ENCODE peak calls at places on chromosomes 4 and X, in ten cellular contexts. One of them, this sample, is unnamed.

GRCh38 chr4:122661176-122661575 is 40.3 kb upstream of the IL21 start:
- DNase-seq in endothelial cell of umbilical vein: no peak
- DNase-seq in vagina: no peak
- DNase-seq in SK-N-SH: no peak
- DNase-seq in H1: no peak
- DNase-seq in breast epithelium: no peak
- DNase-seq in prostate gland: no peak
- DNase-seq in GM23338: no peak
- DNase-seq in upper lobe of left lung: no peak
- DNase-seq in suprapubic skin: no peak
- DNase-seq in this sample: no peak

GRCh38 chr4:20761382-20761781 is 61.1 kb downstream of the PACRGL start:
- DNase-seq in H1: no peak
- DNase-seq in endothelial cell of umbilical vein: no peak
- DNase-seq in SK-N-SH: no peak
- DNase-seq in upper lobe of left lung: no peak
- DNase-seq in GM23338: peak; percentile 7
- DNase-seq in breast epithelium: no peak
- DNase-seq in suprapubic skin: no peak
- DNase-seq in prostate gland: peak; percentile 29
- DNase-seq in vagina: no peak
- DNase-seq in this sample: no peak

GRCh38 chr4:132218406-132218805 is 930.7 kb upstream of the PCDH10 start:
- DNase-seq in GM23338: no peak
- DNase-seq in H1: no peak
- DNase-seq in prostate gland: no peak
- DNase-seq in vagina: no peak
- DNase-seq in suprapubic skin: no peak
- DNase-seq in breast epithelium: no peak
- DNase-seq in SK-N-SH: no peak
- DNase-seq in upper lobe of left lung: no peak
- DNase-seq in endothelial cell of umbilical vein: no peak
- DNase-seq in this sample: no peak

GRCh38 chrX:77785400-77785745 is 643 bp downstream of the ATRX start:
- DNase-seq in GM23338: peak; percentile 35
- DNase-seq in SK-N-SH: peak; percentile 74
- DNase-seq in breast epithelium: no peak
- DNase-seq in endothelial cell of umbilical vein: no peak
- DNase-seq in suprapubic skin: no peak
- DNase-seq in upper lobe of left lung: no peak
- DNase-seq in H1: no peak
- DNase-seq in vagina: no peak
- DNase-seq in prostate gland: peak; percentile 4
- DNase-seq in this sample: no peak

GRCh38 chr4:3193531-3194203 is 55.3 kb upstream of the MSANTD1 start:
- DNase-seq in suprapubic skin: no peak
- DNase-seq in GM23338: no peak
- DNase-seq in prostate gland: no peak
- DNase-seq in breast epithelium: no peak
- DNase-seq in endothelial cell of umbilical vein: peak; percentile 44
- DNase-seq in SK-N-SH: peak; percentile 53
- DNase-seq in vagina: no peak
- DNase-seq in H1: no peak
- DNase-seq in upper lobe of left lung: no peak
- DNase-seq in this sample: no peak

GRCh38 chr4:187286536-187286935 is 562.9 kb upstream of the FAT1 start:
- DNase-seq in SK-N-SH: no peak
- DNase-seq in vagina: no peak
- DNase-seq in upper lobe of left lung: no peak
- DNase-seq in prostate gland: no peak
- DNase-seq in GM23338: no peak
- DNase-seq in endothelial cell of umbilical vein: no peak
- DNase-seq in breast epithelium: no peak
- DNase-seq in H1: no peak
- DNase-seq in suprapubic skin: no peak
- DNase-seq in this sample: no peak

GRCh38 chrX:96183843-96184242 is 500.8 kb upstream of the DIAPH2 start:
- DNase-seq in breast epithelium: no peak
- DNase-seq in GM23338: peak; percentile 16
- DNase-seq in prostate gland: no peak
- DNase-seq in H1: no peak
- DNase-seq in vagina: no peak
- DNase-seq in upper lobe of left lung: no peak
- DNase-seq in SK-N-SH: no peak
- DNase-seq in endothelial cell of umbilical vein: peak; percentile 6
- DNase-seq in suprapubic skin: no peak
- DNase-seq in this sample: no peak

GRCh38 chr4:145788765-145789164 is 108.8 kb downstream of the C4orf51 start:
- DNase-seq in endothelial cell of umbilical vein: no peak
- DNase-seq in breast epithelium: no peak
- DNase-seq in H1: no peak
- DNase-seq in prostate gland: no peak
- DNase-seq in upper lobe of left lung: no peak
- DNase-seq in GM23338: no peak
- DNase-seq in suprapubic skin: no peak
- DNase-seq in vagina: no peak
- DNase-seq in SK-N-SH: no peak
- DNase-seq in this sample: no peak

GRCh38 chr4:186669735-186670134 is 53.9 kb downstream of the FAT1 start:
- DNase-seq in vagina: no peak
- DNase-seq in endothelial cell of umbilical vein: no peak
- DNase-seq in SK-N-SH: no peak
- DNase-seq in breast epithelium: no peak
- DNase-seq in H1: no peak
- DNase-seq in suprapubic skin: no peak
- DNase-seq in GM23338: peak; percentile 30
- DNase-seq in prostate gland: no peak
- DNase-seq in upper lobe of left lung: no peak
- DNase-seq in this sample: no peak

GRCh38 chrX:8981742-8982141 is 52.2 kb downstream of the FAM9B start:
- DNase-seq in breast epithelium: no peak
- DNase-seq in endothelial cell of umbilical vein: no peak
- DNase-seq in prostate gland: no peak
- DNase-seq in H1: no peak
- DNase-seq in SK-N-SH: no peak
- DNase-seq in upper lobe of left lung: no peak
- DNase-seq in suprapubic skin: no peak
- DNase-seq in GM23338: no peak
- DNase-seq in vagina: no peak
- DNase-seq in this sample: no peak

GRCh38 chr4:85210353-85210752 is 243.9 kb upstream of the WDFY3 start:
- DNase-seq in suprapubic skin: no peak
- DNase-seq in prostate gland: no peak
- DNase-seq in endothelial cell of umbilical vein: no peak
- DNase-seq in SK-N-SH: no peak
- DNase-seq in H1: no peak
- DNase-seq in GM23338: no peak
- DNase-seq in upper lobe of left lung: no peak
- DNase-seq in vagina: no peak
- DNase-seq in breast epithelium: no peak
- DNase-seq in this sample: no peak

GRCh38 chr4:134691915-134692314 is 490.3 kb upstream of the PABPC4L start:
- DNase-seq in prostate gland: no peak
- DNase-seq in vagina: no peak
- DNase-seq in SK-N-SH: no peak
- DNase-seq in endothelial cell of umbilical vein: no peak
- DNase-seq in suprapubic skin: no peak
- DNase-seq in breast epithelium: no peak
- DNase-seq in GM23338: no peak
- DNase-seq in upper lobe of left lung: no peak
- DNase-seq in H1: no peak
- DNase-seq in this sample: no peak

GRCh38 chrX:42978655-42979379 is 200.9 kb upstream of the PPP1R2C start:
- DNase-seq in GM23338: peak; percentile 4
- DNase-seq in vagina: no peak
- DNase-seq in suprapubic skin: no peak
- DNase-seq in endothelial cell of umbilical vein: no peak
- DNase-seq in breast epithelium: no peak
- DNase-seq in H1: no peak
- DNase-seq in prostate gland: no peak
- DNase-seq in upper lobe of left lung: no peak
- DNase-seq in SK-N-SH: no peak
- DNase-seq in this sample: no peak

GRCh38 chr4:27791640-27792039 is 931.0 kb downstream of the STIM2 start:
- DNase-seq in H1: no peak
- DNase-seq in GM23338: no peak
- DNase-seq in suprapubic skin: no peak
- DNase-seq in upper lobe of left lung: no peak
- DNase-seq in endothelial cell of umbilical vein: no peak
- DNase-seq in breast epithelium: no peak
- DNase-seq in vagina: no peak
- DNase-seq in prostate gland: no peak
- DNase-seq in SK-N-SH: no peak
- DNase-seq in this sample: no peak

GRCh38 chrX:26470946-26471345 is 255.0 kb downstream of the MAGEB5 start:
- DNase-seq in SK-N-SH: no peak
- DNase-seq in GM23338: no peak
- DNase-seq in suprapubic skin: no peak
- DNase-seq in vagina: no peak
- DNase-seq in endothelial cell of umbilical vein: no peak
- DNase-seq in prostate gland: no peak
- DNase-seq in H1: no peak
- DNase-seq in breast epithelium: no peak
- DNase-seq in upper lobe of left lung: no peak
- DNase-seq in this sample: no peak

GRCh38 chr4:85861064-85861767 is 386.3 kb downstream of the ARHGAP24 start:
- DNase-seq in suprapubic skin: no peak
- DNase-seq in prostate gland: no peak
- DNase-seq in GM23338: no peak
- DNase-seq in H1: no peak
- DNase-seq in SK-N-SH: no peak
- DNase-seq in upper lobe of left lung: no peak
- DNase-seq in vagina: no peak
- DNase-seq in endothelial cell of umbilical vein: peak; percentile 83
- DNase-seq in breast epithelium: no peak
- DNase-seq in this sample: no peak

GRCh38 chrX:21781525-21781924 is 23.6 kb upstream of the SMPX start:
- DNase-seq in vagina: no peak
- DNase-seq in GM23338: no peak
- DNase-seq in endothelial cell of umbilical vein: no peak
- DNase-seq in suprapubic skin: no peak
- DNase-seq in upper lobe of left lung: no peak
- DNase-seq in breast epithelium: no peak
- DNase-seq in SK-N-SH: no peak
- DNase-seq in prostate gland: no peak
- DNase-seq in H1: no peak
- DNase-seq in this sample: no peak
- H3K27ac ChIP-seq in vagina: no peak overlapping the region
- H3K27ac ChIP-seq in GM23338: no peak overlapping the region
- H3K27ac ChIP-seq in endothelial cell of umbilical vein: no peak overlapping the region
- H3K27ac ChIP-seq in suprapubic skin: no peak overlapping the region
- H3K27ac ChIP-seq in upper lobe of left lung: no peak overlapping the region
- H3K27ac ChIP-seq in breast epithelium: no peak overlapping the region
- H3K27ac ChIP-seq in SK-N-SH: no peak overlapping the region
- H3K27ac ChIP-seq in prostate gland: no peak overlapping the region
- H3K27ac ChIP-seq in H1: no peak overlapping the region
- H3K27ac ChIP-seq in this sample: no peak overlapping the region

GRCh38 chr4:166153539-166153938 is 280.5 kb downstream of the TLL1 start:
- DNase-seq in vagina: no peak
- DNase-seq in endothelial cell of umbilical vein: no peak
- DNase-seq in breast epithelium: no peak
- DNase-seq in suprapubic skin: no peak
- DNase-seq in SK-N-SH: no peak
- DNase-seq in prostate gland: no peak
- DNase-seq in GM23338: no peak
- DNase-seq in upper lobe of left lung: no peak
- DNase-seq in H1: no peak
- DNase-seq in this sample: no peak
- H3K4me3 ChIP-seq in vagina: no peak overlapping the region
- H3K4me3 ChIP-seq in endothelial cell of umbilical vein: no peak overlapping the region
- H3K4me3 ChIP-seq in breast epithelium: no peak overlapping the region
- H3K4me3 ChIP-seq in suprapubic skin: no peak overlapping the region
- H3K4me3 ChIP-seq in SK-N-SH: no peak overlapping the region
- H3K4me3 ChIP-seq in prostate gland: no peak overlapping the region
- H3K4me3 ChIP-seq in GM23338: no peak overlapping the region
- H3K4me3 ChIP-seq in upper lobe of left lung: no peak overlapping the region
- H3K4me3 ChIP-seq in H1: no peak overlapping the region
- H3K4me3 ChIP-seq in this sample: no peak overlapping the region

GRCh38 chr4:7381890-7382633 is 52.7 kb downstream of the PSAPL1 start:
- DNase-seq in vagina: no peak
- DNase-seq in prostate gland: no peak
- DNase-seq in endothelial cell of umbilical vein: no peak
- DNase-seq in GM23338: no peak
- DNase-seq in breast epithelium: peak; percentile 27
- DNase-seq in H1: no peak
- DNase-seq in suprapubic skin: peak; percentile 46
- DNase-seq in SK-N-SH: peak; percentile 17
- DNase-seq in upper lobe of left lung: peak; percentile 18
- DNase-seq in this sample: no peak
- TF ChIP-seq POLR2AphosphoS5 in vagina: no peak
- TF ChIP-seq POLR2AphosphoS5 in prostate gland: no peak
- TF ChIP-seq POLR2AphosphoS5 in endothelial cell of umbilical vein: no peak
- TF ChIP-seq POLR2AphosphoS5 in GM23338: no peak
- TF ChIP-seq POLR2AphosphoS5 in breast epithelium: no peak
- TF ChIP-seq POLR2AphosphoS5 in H1: no peak
- TF ChIP-seq POLR2AphosphoS5 in suprapubic skin: no peak
- TF ChIP-seq POLR2AphosphoS5 in SK-N-SH: no peak
- TF ChIP-seq POLR2AphosphoS5 in upper lobe of left lung: no peak
- TF ChIP-seq POLR2AphosphoS5 in this sample: no peak

GRCh38 chrX:115624916-115625315 is 63.9 kb downstream of the PLS3 start:
- DNase-seq in breast epithelium: no peak
- DNase-seq in SK-N-SH: no peak
- DNase-seq in vagina: no peak
- DNase-seq in GM23338: no peak
- DNase-seq in suprapubic skin: no peak
- DNase-seq in H1: no peak
- DNase-seq in upper lobe of left lung: no peak
- DNase-seq in prostate gland: no peak
- DNase-seq in endothelial cell of umbilical vein: no peak
- DNase-seq in this sample: no peak

GRCh38 chrX:115632455-115632854 is 71.5 kb downstream of the PLS3 start:
- DNase-seq in breast epithelium: no peak
- DNase-seq in GM23338: no peak
- DNase-seq in vagina: no peak
- DNase-seq in endothelial cell of umbilical vein: no peak
- DNase-seq in suprapubic skin: no peak
- DNase-seq in upper lobe of left lung: no peak
- DNase-seq in SK-N-SH: no peak
- DNase-seq in prostate gland: no peak
- DNase-seq in H1: no peak
- DNase-seq in this sample: no peak

GRCh38 chrX:115625577-115626301 is 64.8 kb downstream of the PLS3 start:
- DNase-seq in SK-N-SH: no peak
- DNase-seq in prostate gland: no peak
- DNase-seq in H1: no peak
- DNase-seq in GM23338: no peak
- DNase-seq in endothelial cell of umbilical vein: peak; percentile 28
- DNase-seq in upper lobe of left lung: no peak
- DNase-seq in suprapubic skin: no peak
- DNase-seq in breast epithelium: no peak
- DNase-seq in vagina: no peak
- DNase-seq in this sample: no peak

GRCh38 chrX:115630204-115630603 is 69.2 kb downstream of the PLS3 start:
- DNase-seq in prostate gland: no peak
- DNase-seq in suprapubic skin: no peak
- DNase-seq in GM23338: no peak
- DNase-seq in upper lobe of left lung: no peak
- DNase-seq in breast epithelium: no peak
- DNase-seq in SK-N-SH: no peak
- DNase-seq in H1: no peak
- DNase-seq in endothelial cell of umbilical vein: no peak
- DNase-seq in vagina: no peak
- DNase-seq in this sample: no peak
- H3K27ac ChIP-seq in prostate gland: no peak overlapping the region
- H3K27ac ChIP-seq in suprapubic skin: no peak overlapping the region
- H3K27ac ChIP-seq in GM23338: peak overlapping the region; percentile 36
- H3K27ac ChIP-seq in upper lobe of left lung: no peak overlapping the region
- H3K27ac ChIP-seq in breast epithelium: no peak overlapping the region
- H3K27ac ChIP-seq in SK-N-SH: no peak overlapping the region
- H3K27ac ChIP-seq in H1: no peak overlapping the region
- H3K27ac ChIP-seq in endothelial cell of umbilical vein: no peak overlapping the region
- H3K27ac ChIP-seq in vagina: no peak overlapping the region
- H3K27ac ChIP-seq in this sample: peak overlapping the region; percentile 38